ENCODE peak calls at places on chromosomes 5 and 9, in four cellular contexts. One of them, this sample, is unnamed.

GRCh38 chr5:89849819-89850515 is 559.6 kb downstream of the CETN3 start:
- DNase-seq in adrenal gland: no peak
- DNase-seq in esophagus muscularis mucosa: no peak
- DNase-seq in fibroblast of lung: no peak
- DNase-seq in this sample: peak; percentile 42

GRCh38 chr9:109629615-109630014 is 131.5 kb upstream of the PTPN3 start:
- DNase-seq in esophagus muscularis mucosa: no peak
- DNase-seq in adrenal gland: no peak
- DNase-seq in fibroblast of lung: no peak
- DNase-seq in this sample: no peak

GRCh38 chr9:94975480-94976452 is 249.3 kb downstream of the AOPEP start:
- DNase-seq in esophagus muscularis mucosa: no peak
- DNase-seq in adrenal gland: no peak
- DNase-seq in fibroblast of lung: no peak
- DNase-seq in this sample: no peak

GRCh38 chr9:92342825-92343488 is 17.2 kb downstream of the CENPP start:
- DNase-seq in esophagus muscularis mucosa: no peak
- DNase-seq in adrenal gland: no peak
- DNase-seq in fibroblast of lung: peak; percentile 41
- DNase-seq in this sample: peak; percentile 65

GRCh38 chr9:101387871-101388506 is 3.2 kb upstream of the BAAT start:
- DNase-seq in adrenal gland: no peak
- DNase-seq in fibroblast of lung: peak; percentile 53
- DNase-seq in esophagus muscularis mucosa: no peak
- DNase-seq in this sample: peak; percentile 58

GRCh38 chr9:562330-562729 is 279.2 kb upstream of the DMRT1 start:
- DNase-seq in adrenal gland: no peak
- DNase-seq in esophagus muscularis mucosa: no peak
- DNase-seq in fibroblast of lung: no peak
- DNase-seq in this sample: no peak

GRCh38 chr5:118956727-118957126 is 31.6 kb downstream of the DTWD2 start:
- DNase-seq in adrenal gland: no peak
- DNase-seq in fibroblast of lung: peak; percentile 62
- DNase-seq in esophagus muscularis mucosa: no peak
- DNase-seq in this sample: peak; percentile 70

GRCh38 chr9:131923132-131923671 is 156.5 kb downstream of the MED27 start:
- DNase-seq in fibroblast of lung: no peak
- DNase-seq in esophagus muscularis mucosa: no peak
- DNase-seq in adrenal gland: no peak
- DNase-seq in this sample: no peak

GRCh38 chr9:22203371-22204138 is 194.4 kb upstream of the CDKN2B start:
- DNase-seq in esophagus muscularis mucosa: no peak
- DNase-seq in adrenal gland: no peak
- DNase-seq in fibroblast of lung: peak; percentile 89
- DNase-seq in this sample: peak; percentile 68

GRCh38 chr9:115327441-115328122 is 209.6 kb upstream of the TNC start:
- DNase-seq in fibroblast of lung: no peak
- DNase-seq in adrenal gland: no peak
- DNase-seq in esophagus muscularis mucosa: no peak
- DNase-seq in this sample: peak; percentile 46

GRCh38 chr5:148998174-148998797 is 64.6 kb downstream of the SH3TC2 start:
- DNase-seq in adrenal gland: no peak
- DNase-seq in fibroblast of lung: peak; percentile 82
- DNase-seq in esophagus muscularis mucosa: peak; percentile 39
- DNase-seq in this sample: peak; percentile 85

GRCh38 chr5:144141581-144141980 is 28.9 kb downstream of the YIPF5 start:
- DNase-seq in esophagus muscularis mucosa: no peak
- DNase-seq in fibroblast of lung: no peak
- DNase-seq in adrenal gland: no peak
- DNase-seq in this sample: peak; percentile 15

GRCh38 chr5:58972301-58972700 is 389.4 kb downstream of the RAB3C start:
- DNase-seq in esophagus muscularis mucosa: no peak
- DNase-seq in fibroblast of lung: no peak
- DNase-seq in adrenal gland: no peak
- DNase-seq in this sample: no peak

GRCh38 chr5:54695198-54695966 is 177.8 kb downstream of the SNX18 start:
- DNase-seq in adrenal gland: no peak
- DNase-seq in fibroblast of lung: no peak
- DNase-seq in esophagus muscularis mucosa: peak; percentile 26
- DNase-seq in this sample: no peak

GRCh38 chr9:17462869-17463464 is 115.9 kb upstream of the SH3GL2 start:
- DNase-seq in adrenal gland: peak; percentile 26
- DNase-seq in esophagus muscularis mucosa: no peak
- DNase-seq in fibroblast of lung: peak; percentile 81
- DNase-seq in this sample: peak; percentile 89

GRCh38 chr9:110802416-110803035 is 133.9 kb downstream of the MUSK start:
- DNase-seq in esophagus muscularis mucosa: no peak
- DNase-seq in fibroblast of lung: peak; percentile 89
- DNase-seq in adrenal gland: no peak
- DNase-seq in this sample: peak; percentile 88

GRCh38 chr5:114419941-114420340 is 58.1 kb downstream of the KCNN2 start:
- DNase-seq in adrenal gland: no peak
- DNase-seq in esophagus muscularis mucosa: no peak
- DNase-seq in fibroblast of lung: peak; percentile 85
- DNase-seq in this sample: peak; percentile 75

GRCh38 chr5:162217037-162217436 is 149.5 kb downstream of the GABRG2 start:
- DNase-seq in adrenal gland: no peak
- DNase-seq in fibroblast of lung: no peak
- DNase-seq in esophagus muscularis mucosa: peak; percentile 19
- DNase-seq in this sample: no peak

GRCh38 chr5:88610586-88610985 is 272.4 kb downstream of the MEF2C start:
- DNase-seq in fibroblast of lung: no peak
- DNase-seq in adrenal gland: no peak
- DNase-seq in esophagus muscularis mucosa: no peak
- DNase-seq in this sample: no peak

GRCh38 chr5:53339962-53340540 is 140.4 kb upstream of the FST start:
- DNase-seq in fibroblast of lung: peak; percentile 34
- DNase-seq in adrenal gland: no peak
- DNase-seq in esophagus muscularis mucosa: no peak
- DNase-seq in this sample: peak; percentile 57

GRCh38 chr5:54205918-54206317 is 104.5 kb downstream of the ARL15 start:
- DNase-seq in fibroblast of lung: no peak
- DNase-seq in esophagus muscularis mucosa: no peak
- DNase-seq in adrenal gland: no peak
- DNase-seq in this sample: no peak

GRCh38 chr5:68406767-68407232 is 191.2 kb downstream of the PIK3R1 start:
- DNase-seq in esophagus muscularis mucosa: no peak
- DNase-seq in adrenal gland: no peak
- DNase-seq in fibroblast of lung: no peak
- DNase-seq in this sample: no peak

GRCh38 chr5:84382363-84383295 is 2.1 kb downstream of the EDIL3 start:
- DNase-seq in fibroblast of lung: peak; percentile 51
- DNase-seq in esophagus muscularis mucosa: no peak
- DNase-seq in adrenal gland: peak; percentile 62
- DNase-seq in this sample: peak; percentile 85

GRCh38 chr5:136090319-136090718 is 42.3 kb upstream of the SMAD5 start:
- DNase-seq in adrenal gland: no peak
- DNase-seq in fibroblast of lung: no peak
- DNase-seq in esophagus muscularis mucosa: no peak
- DNase-seq in this sample: no peak

GRCh38 chr5:142445266-142445665 is 120.4 kb upstream of the SPRY4 start:
- DNase-seq in adrenal gland: no peak
- DNase-seq in fibroblast of lung: no peak
- DNase-seq in esophagus muscularis mucosa: no peak
- DNase-seq in this sample: no peak

GRCh38 chr9:36796671-36797419 is 224.2 kb downstream of the MELK start:
- DNase-seq in adrenal gland: no peak
- DNase-seq in esophagus muscularis mucosa: no peak
- DNase-seq in fibroblast of lung: no peak
- DNase-seq in this sample: no peak

GRCh38 chr9:36803951-36804350 is 230.1 kb downstream of the PAX5 start:
- DNase-seq in adrenal gland: no peak
- DNase-seq in fibroblast of lung: no peak
- DNase-seq in esophagus muscularis mucosa: no peak
- DNase-seq in this sample: no peak

GRCh38 chr9:36797471-36798220 is 225.0 kb downstream of the MELK start:
- DNase-seq in fibroblast of lung: no peak
- DNase-seq in esophagus muscularis mucosa: no peak
- DNase-seq in adrenal gland: no peak
- DNase-seq in this sample: no peak

GRCh38 chr9:36798350-36799065 is 225.8 kb downstream of the MELK start:
- DNase-seq in esophagus muscularis mucosa: no peak
- DNase-seq in fibroblast of lung: no peak
- DNase-seq in adrenal gland: no peak
- DNase-seq in this sample: no peak

GRCh38 chr9:36802171-36802920 is 229.7 kb downstream of the MELK start:
- DNase-seq in adrenal gland: no peak
- DNase-seq in esophagus muscularis mucosa: no peak
- DNase-seq in fibroblast of lung: peak; percentile 38
- DNase-seq in this sample: peak; percentile 51
- H3K4me3 ChIP-seq in adrenal gland: no peak overlapping the region
- H3K4me3 ChIP-seq in esophagus muscularis mucosa: no peak overlapping the region
- H3K4me3 ChIP-seq in fibroblast of lung: no peak overlapping the region
- H3K4me3 ChIP-seq in this sample: peak overlapping the region; percentile 17

GRCh38 chr9:97551308-97551707 is 49.8 kb downstream of the TMOD1 start:
- DNase-seq in fibroblast of lung: no peak
- DNase-seq in adrenal gland: no peak
- DNase-seq in esophagus muscularis mucosa: no peak
- DNase-seq in this sample: no peak
- H3K4me3 ChIP-seq in fibroblast of lung: no peak overlapping the region
- H3K4me3 ChIP-seq in adrenal gland: no peak overlapping the region
- H3K4me3 ChIP-seq in esophagus muscularis mucosa: no peak overlapping the region
- H3K4me3 ChIP-seq in this sample: no peak overlapping the region

DNA sequence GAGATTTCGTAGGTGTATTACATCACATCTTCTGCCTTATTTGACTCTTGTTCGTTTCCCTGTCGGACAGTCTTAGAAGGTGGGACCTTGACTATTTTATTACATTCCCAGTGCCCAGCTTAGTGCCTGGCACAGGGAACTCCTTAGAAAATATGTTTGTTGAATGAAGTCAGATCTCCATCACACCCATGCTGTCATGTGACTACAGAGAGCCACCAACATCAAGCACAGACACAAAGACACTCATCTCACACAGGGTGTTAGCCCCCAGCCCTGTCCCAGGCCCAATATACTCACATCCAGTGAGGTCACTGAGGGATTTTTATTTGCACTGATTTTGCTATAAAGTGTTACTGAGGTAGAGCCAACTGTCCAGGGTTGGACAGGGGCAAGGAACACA is 692 bp upstream of the SRA1 start:
- DNase-seq in fibroblast of lung: no peak
- DNase-seq in esophagus muscularis mucosa: no peak
- DNase-seq in adrenal gland: no peak
- DNase-seq in this sample: no peak
- H3K4me3 ChIP-seq in fibroblast of lung: no peak overlapping the region
- H3K4me3 ChIP-seq in esophagus muscularis mucosa: no peak overlapping the region
- H3K4me3 ChIP-seq in adrenal gland: no peak overlapping the region
- H3K4me3 ChIP-seq in this sample: peak overlapping the region; percentile 88

DNA sequence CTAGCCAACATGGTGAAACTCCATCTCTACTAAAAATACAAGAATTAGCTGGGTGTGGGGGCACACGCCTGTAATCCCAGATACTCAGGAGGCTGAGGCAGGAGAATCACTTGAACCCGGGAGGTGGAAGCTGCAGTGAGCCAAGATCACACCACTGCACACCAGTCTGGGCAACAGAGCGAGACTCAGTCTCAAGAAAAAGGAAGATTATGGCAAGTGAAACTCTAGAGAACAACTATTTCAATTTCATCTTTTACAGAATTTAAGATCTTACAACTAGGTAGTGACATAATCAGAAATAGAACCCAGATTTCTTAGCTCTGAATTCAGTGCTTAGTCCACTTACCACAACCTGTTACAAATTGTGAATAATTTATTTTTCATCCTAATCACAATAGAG is 108.8 kb upstream of the MAP3K1 start:
- DNase-seq in adrenal gland: no peak
- DNase-seq in fibroblast of lung: no peak
- DNase-seq in esophagus muscularis mucosa: no peak
- DNase-seq in this sample: no peak
- H3K4me3 ChIP-seq in adrenal gland: no peak overlapping the region
- H3K4me3 ChIP-seq in fibroblast of lung: no peak overlapping the region
- H3K4me3 ChIP-seq in esophagus muscularis mucosa: no peak overlapping the region
- H3K4me3 ChIP-seq in this sample: no peak overlapping the region

This sample was measured in adipocyte.